ENCODE peak calls at places on chromosomes 1 and 21, in four cellular contexts. N is A549, C is HepG2, W is K562. T is an unnamed sample.

GRCh38 chr1:156160000-156160743 is 6.8 kb downstream of the SEMA4A start:
- DNase-seq in N (no peak), C (no peak), W (no peak), T (no peak)

GRCh38 chr21:16418211-16418610 is 688.4 kb downstream of the USP25 start:
- DNase-seq in N (no peak), C (no peak), W (no peak), T (no peak)

GRCh38 chr1:203569490-203570318 is 56.9 kb upstream of the ATP2B4 start:
- DNase-seq in N (no peak), C (no peak), W (no peak), T (no peak)

GRCh38 chr1:26792924-26793323 is 5.2 kb downstream of the PIGV start:
- DNase-seq in N (no peak), C (no peak), W (no peak), T (no peak)

GRCh38 chr1:212186427-212187207 is 98.6 kb upstream of the PPP2R5A start:
- DNase-seq in N (no peak), C (no peak), W (no peak), T (no peak)

GRCh38 chr21:39911792-39912191 is 44.6 kb downstream of the PCP4 start:
- DNase-seq in N (no peak), C (no peak), W (no peak), T (no peak)

GRCh38 chr1:156726549-156727226 is 1.6 kb upstream of the METTL25B start:
- DNase-seq in N (peak; percentile 79), C (peak; percentile 64), W (peak; percentile 43), T (peak; percentile 66)

GRCh38 chr1:12029720-12030339 is 10.5 kb downstream of the MIIP start:
- DNase-seq in N (no peak), C (no peak), W (no peak), T (no peak)

GRCh38 chr1:67791686-67792475 is 41.4 kb downstream of the GNG12 start:
- DNase-seq in N (peak; percentile 86), C (no peak), W (no peak), T (no peak)

GRCh38 chr1:68173283-68174172 is 58.8 kb downstream of the WLS start:
- DNase-seq in N (no peak), C (no peak), W (no peak), T (no peak)

GRCh38 chr21:39850333-39850732 is 16.9 kb upstream of the PCP4 start:
- DNase-seq in N (no peak), C (no peak), W (no peak), T (no peak)

GRCh38 chr21:39020751-39021474 is 162.3 kb downstream of the PSMG1 start:
- DNase-seq in N (peak; percentile 36), C (peak; percentile 64), W (no peak), T (no peak)

GRCh38 chr1:47624531-47624930 is 186.7 kb downstream of the FOXD2 start:
- DNase-seq in N (no peak), C (peak; percentile 27), W (peak; percentile 31), T (no peak)

GRCh38 chr1:201405484-201405831 is 6.3 kb upstream of the LAD1 start:
- DNase-seq in N (peak; percentile 52), C (peak; percentile 77), W (no peak), T (no peak)

GRCh38 chr1:165456114-165456513 is 11.2 kb upstream of the RXRG start:
- DNase-seq in N (no peak), C (no peak), W (no peak), T (no peak)

GRCh38 chr1:6970256-6970655 is 185.0 kb downstream of the CAMTA1 start:
- DNase-seq in N (no peak), C (no peak), W (no peak), T (no peak)

GRCh38 chr1:8797230-8797629 is 20.2 kb downstream of the RERE start:
- DNase-seq in N (peak; percentile 10), C (no peak), W (no peak), T (no peak)

GRCh38 chr1:22975694-22976093 is 3.0 kb upstream of the LACTBL1 start:
- DNase-seq in N (no peak), C (no peak), W (no peak), T (no peak)

GRCh38 chr1:173190101-173190895 is 16.8 kb downstream of the TNFSF4 start:
- DNase-seq in N (peak; percentile 73), C (peak; percentile 85), W (no peak), T (no peak)

GRCh38 chr1:9850442-9851162 is 26.8 kb upstream of the CLSTN1 start:
- DNase-seq in N (no peak), C (no peak), W (no peak), T (peak; percentile 48)

GRCh38 chr21:45549670-45550463 is 7.6 kb upstream of the SLC19A1 start:
- DNase-seq in N (no peak), C (no peak), W (no peak), T (no peak)

GRCh38 chr1:43509007-43509739 is 21.5 kb upstream of the PTPRF start:
- DNase-seq in N (no peak), C (no peak), W (no peak), T (no peak)

GRCh38 chr1:93758842-93759515 is 77.3 kb upstream of the BCAR3 start:
- DNase-seq in N (peak; percentile 34), C (peak; percentile 94), W (no peak), T (no peak)

GRCh38 chr1:210600421-210601195 is 271.9 kb downstream of the HHAT start:
- DNase-seq in N (no peak), C (no peak), W (no peak), T (no peak)

GRCh38 chr21:44643911-44644310 is 2.3 kb upstream of the KRTAP10-11 start:
- DNase-seq in N (no peak), C (no peak), W (no peak), T (no peak)

GRCh38 chr1:6040859-6041415 is 4.8 kb upstream of the KCNAB2 start:
- DNase-seq in N (no peak), C (no peak), W (no peak), T (no peak)

GRCh38 chr1:183069562-183070216 is 46.5 kb downstream of the LAMC1 start:
- DNase-seq in N (peak; percentile 66), C (peak; percentile 76), W (no peak), T (no peak)

GRCh38 chr1:115642168-115643072 is 650 bp downstream of the VANGL1 start:
- DNase-seq in N (peak; percentile 48), C (peak; percentile 35), W (peak; percentile 75), T (peak; percentile 61)

GRCh38 chr1:11384170-11384554 is 94.8 kb upstream of the DISP3 start:
- DNase-seq in N (no peak), C (no peak), W (peak; percentile 37), T (no peak)

GRCh38 chr1:228471762-228472398 is 15.3 kb upstream of the RNF187 start:
- DNase-seq in N (peak; percentile 75), C (peak; percentile 45), W (peak; percentile 68), T (no peak)

DNA sequence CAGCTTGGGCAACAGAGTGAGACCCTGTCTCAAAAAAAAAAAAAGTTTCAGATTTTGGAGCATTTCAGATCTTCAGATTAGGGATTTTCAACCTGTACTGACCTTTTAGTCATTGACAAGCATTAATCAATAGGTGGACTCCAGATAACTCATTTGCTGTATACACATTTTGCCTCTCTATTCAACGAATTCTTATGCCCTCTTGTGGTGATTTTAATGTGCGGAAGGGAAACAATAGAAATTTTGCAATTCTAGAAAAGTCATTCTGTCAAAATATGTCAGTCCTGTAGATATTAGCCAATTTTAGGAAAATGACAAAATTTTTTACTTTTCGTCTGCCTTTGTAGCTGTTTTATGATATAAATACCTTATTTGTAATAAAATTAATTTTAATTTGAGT is 11.6 kb upstream of the OR2G2 start:
- DNase-seq in N (peak; percentile 5), C (peak; percentile 12), W (no peak), T (no peak)
- TF ChIP-seq NR3C1 in N (no peak), C (no peak), W (no peak), T (no peak)

DNA sequence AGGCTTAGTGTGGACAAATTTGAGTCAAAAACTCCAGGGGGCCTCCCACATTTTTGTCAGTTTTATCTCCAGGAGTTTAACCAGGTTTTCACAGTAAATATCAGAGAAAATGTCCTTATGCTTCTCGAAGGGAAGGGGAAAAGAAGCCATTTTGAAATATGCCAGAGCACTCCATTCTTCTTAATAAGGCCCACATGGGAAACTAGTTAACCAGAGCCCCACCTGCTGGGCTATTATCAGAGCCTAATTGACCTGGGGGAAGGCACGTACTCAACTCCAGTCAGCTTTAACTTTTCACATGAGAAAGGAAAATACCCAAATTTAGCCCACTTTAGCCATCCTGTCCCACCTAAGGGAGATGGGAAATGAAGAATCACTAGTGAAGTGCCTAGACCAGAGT is 296.3 kb downstream of the PTBP2 start:
- DNase-seq in N (peak; percentile 1), C (peak; percentile 1), W (no peak), T (peak; percentile 23)
- TF ChIP-seq NR3C1 in N (no peak), C (no peak), W (no peak), T (no peak)

GRCh38 chr1:118788372-118788955 is 199.7 kb downstream of the TBX15 start:
- DNase-seq in N (no peak), C (no peak), W (no peak), T (no peak)
- TF ChIP-seq NR3C1 in N (no peak), C (no peak), W (no peak), T (no peak)

DNA sequence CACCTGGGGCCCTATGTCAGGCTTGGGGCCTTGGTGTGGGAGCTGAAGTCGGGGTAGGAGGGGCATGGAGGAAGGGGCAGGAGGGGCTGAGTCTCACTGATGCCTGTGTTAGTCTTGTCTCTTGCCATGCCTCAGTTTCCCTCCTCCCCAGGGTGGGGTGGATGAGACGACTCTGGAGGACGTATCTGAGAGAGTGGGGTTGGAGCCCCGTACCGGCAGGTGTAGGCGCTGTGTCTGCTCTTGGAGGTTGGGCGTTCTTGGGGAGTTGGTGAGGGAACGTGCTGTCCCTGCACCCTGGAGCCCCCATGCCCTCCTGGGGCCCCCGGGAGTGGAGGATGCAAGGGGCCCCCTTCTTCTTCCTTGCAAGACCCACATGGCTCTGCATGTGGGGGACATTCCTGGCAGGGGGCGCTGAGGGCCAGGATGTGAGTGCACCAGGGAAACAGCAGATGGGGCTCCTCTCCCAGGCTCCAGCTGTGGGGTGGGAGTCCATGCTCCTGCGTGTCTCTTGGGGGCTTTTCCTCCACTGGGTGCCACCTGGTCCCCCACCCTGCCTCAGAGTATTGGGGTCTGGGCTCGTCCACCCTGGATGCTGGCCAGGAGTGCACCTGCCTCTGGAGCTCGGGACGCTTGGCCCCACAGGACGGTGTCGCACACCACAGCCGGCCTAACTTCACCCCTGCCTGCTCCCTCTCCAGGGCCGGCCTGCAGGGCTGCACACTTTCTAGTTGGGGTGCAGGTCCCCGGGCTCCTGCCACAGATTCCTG is 1.4 kb upstream of the TNFRSF14 start:
- DNase-seq in N (no peak), C (no peak), W (peak; percentile 57), T (peak; percentile 49)
- TF ChIP-seq NR3C1 in N (no peak), C (no peak), W (no peak), T (no peak)